ENCODE peak calls at places on chromosomes 16 and 17, in eight cellular contexts. One of them, this sample, is unnamed.
A peak's percentile ranks its signal among the peaks of the same experiment; 100 is the strongest.

GRCh38 chr16:66872524-66872923 is 7.8 kb upstream of the PDP2 start:
- DNase-seq in Caco-2: no peak
- DNase-seq in NCI-H1930: no peak
- DNase-seq in NCI-H446 treated with DMSO at 0.1 percent for 48 hours: no peak
- DNase-seq in iris pigment epithelial cell: no peak
- DNase-seq in OCI-LY7: no peak
- DNase-seq in bronchial epithelial cell: no peak
- DNase-seq in T-helper 1 cell: no peak
- DNase-seq in this sample: no peak

GRCh38 chr16:88299751-88300462 is 82.9 kb upstream of the ZNF469 start:
- DNase-seq in Caco-2: no peak
- DNase-seq in NCI-H1930: no peak
- DNase-seq in NCI-H446 treated with DMSO at 0.1 percent for 48 hours: no peak
- DNase-seq in iris pigment epithelial cell: no peak
- DNase-seq in OCI-LY7: no peak
- DNase-seq in bronchial epithelial cell: no peak
- DNase-seq in T-helper 1 cell: no peak
- DNase-seq in this sample: no peak

GRCh38 chr17:19336938-19337711 is 25.4 kb downstream of the B9D1 start:
- DNase-seq in Caco-2: no peak
- DNase-seq in NCI-H1930: no peak
- DNase-seq in NCI-H446 treated with DMSO at 0.1 percent for 48 hours: no peak
- DNase-seq in iris pigment epithelial cell: no peak
- DNase-seq in OCI-LY7: no peak
- DNase-seq in bronchial epithelial cell: no peak
- DNase-seq in T-helper 1 cell: no peak
- DNase-seq in this sample: peak; percentile 65

GRCh38 chr17:8732406-8733065 is 12.1 kb downstream of the CCDC42 start:
- DNase-seq in Caco-2: no peak
- DNase-seq in NCI-H1930: no peak
- DNase-seq in NCI-H446 treated with DMSO at 0.1 percent for 48 hours: no peak
- DNase-seq in iris pigment epithelial cell: peak; percentile 42
- DNase-seq in OCI-LY7: no peak
- DNase-seq in bronchial epithelial cell: no peak
- DNase-seq in T-helper 1 cell: no peak
- DNase-seq in this sample: no peak

GRCh38 chr17:2595736-2596135 is 2.3 kb downstream of the PAFAH1B1 start:
- DNase-seq in Caco-2: no peak
- DNase-seq in NCI-H1930: no peak
- DNase-seq in NCI-H446 treated with DMSO at 0.1 percent for 48 hours: no peak
- DNase-seq in iris pigment epithelial cell: peak; percentile 34
- DNase-seq in OCI-LY7: peak; percentile 16
- DNase-seq in bronchial epithelial cell: no peak
- DNase-seq in T-helper 1 cell: no peak
- DNase-seq in this sample: no peak

GRCh38 chr17:850086-850827 is 68.1 kb downstream of the MRM3 start:
- DNase-seq in Caco-2: no peak
- DNase-seq in NCI-H1930: no peak
- DNase-seq in NCI-H446 treated with DMSO at 0.1 percent for 48 hours: no peak
- DNase-seq in iris pigment epithelial cell: no peak
- DNase-seq in OCI-LY7: no peak
- DNase-seq in bronchial epithelial cell: no peak
- DNase-seq in T-helper 1 cell: no peak
- DNase-seq in this sample: no peak

GRCh38 chr16:84983308-84983707 is 28.0 kb downstream of the ZDHHC7 start:
- DNase-seq in Caco-2: no peak
- DNase-seq in NCI-H1930: no peak
- DNase-seq in NCI-H446 treated with DMSO at 0.1 percent for 48 hours: no peak
- DNase-seq in iris pigment epithelial cell: no peak
- DNase-seq in OCI-LY7: no peak
- DNase-seq in bronchial epithelial cell: no peak
- DNase-seq in T-helper 1 cell: no peak
- DNase-seq in this sample: no peak

GRCh38 chr16:85485379-85485778 is 127.7 kb upstream of the GSE1 start:
- DNase-seq in Caco-2: no peak
- DNase-seq in NCI-H1930: no peak
- DNase-seq in NCI-H446 treated with DMSO at 0.1 percent for 48 hours: no peak
- DNase-seq in iris pigment epithelial cell: no peak
- DNase-seq in OCI-LY7: no peak
- DNase-seq in bronchial epithelial cell: no peak
- DNase-seq in T-helper 1 cell: no peak
- DNase-seq in this sample: no peak

GRCh38 chr17:4739122-4740024 is at the start of the genes CXCL16 and ZMYND15:
- DNase-seq in Caco-2: peak; percentile 61
- DNase-seq in NCI-H1930: no peak
- DNase-seq in NCI-H446 treated with DMSO at 0.1 percent for 48 hours: no peak
- DNase-seq in iris pigment epithelial cell: peak; percentile 36
- DNase-seq in OCI-LY7: peak; percentile 70
- DNase-seq in bronchial epithelial cell: peak; percentile 17
- DNase-seq in T-helper 1 cell: peak; percentile 33
- DNase-seq in this sample: peak; percentile 46

GRCh38 chr16:23893976-23894375 is 58.2 kb downstream of the PRKCB start:
- DNase-seq in Caco-2: no peak
- DNase-seq in NCI-H1930: no peak
- DNase-seq in NCI-H446 treated with DMSO at 0.1 percent for 48 hours: no peak
- DNase-seq in iris pigment epithelial cell: no peak
- DNase-seq in OCI-LY7: no peak
- DNase-seq in bronchial epithelial cell: no peak
- DNase-seq in T-helper 1 cell: no peak
- DNase-seq in this sample: no peak

GRCh38 chr17:32298721-32299578 is 33.3 kb downstream of the RHBDL3 start:
- DNase-seq in Caco-2: no peak
- DNase-seq in NCI-H1930: no peak
- DNase-seq in NCI-H446 treated with DMSO at 0.1 percent for 48 hours: no peak
- DNase-seq in iris pigment epithelial cell: no peak
- DNase-seq in OCI-LY7: no peak
- DNase-seq in bronchial epithelial cell: no peak
- DNase-seq in T-helper 1 cell: no peak
- DNase-seq in this sample: no peak

GRCh38 chr16:69253796-69254426 is 57.2 kb upstream of the VPS4A start:
- DNase-seq in Caco-2: no peak
- DNase-seq in NCI-H1930: no peak
- DNase-seq in NCI-H446 treated with DMSO at 0.1 percent for 48 hours: no peak
- DNase-seq in iris pigment epithelial cell: peak; percentile 83
- DNase-seq in OCI-LY7: no peak
- DNase-seq in bronchial epithelial cell: no peak
- DNase-seq in T-helper 1 cell: no peak
- DNase-seq in this sample: no peak

GRCh38 chr17:75721463-75722011 is 278 bp downstream of the ITGB4 start:
- DNase-seq in Caco-2: no peak
- DNase-seq in NCI-H1930: no peak
- DNase-seq in NCI-H446 treated with DMSO at 0.1 percent for 48 hours: no peak
- DNase-seq in iris pigment epithelial cell: no peak
- DNase-seq in OCI-LY7: no peak
- DNase-seq in bronchial epithelial cell: no peak
- DNase-seq in T-helper 1 cell: no peak
- DNase-seq in this sample: no peak

GRCh38 chr16:19860146-19861030 is 24.3 kb downstream of the GPRC5B start:
- DNase-seq in Caco-2: no peak
- DNase-seq in NCI-H1930: no peak
- DNase-seq in NCI-H446 treated with DMSO at 0.1 percent for 48 hours: no peak
- DNase-seq in iris pigment epithelial cell: peak; percentile 96
- DNase-seq in OCI-LY7: no peak
- DNase-seq in bronchial epithelial cell: peak; percentile 45
- DNase-seq in T-helper 1 cell: no peak
- DNase-seq in this sample: no peak

GRCh38 chr17:76397687-76398522 is 13.5 kb downstream of the SPHK1 start:
- DNase-seq in Caco-2: peak; percentile 91
- DNase-seq in NCI-H1930: peak; percentile 43
- DNase-seq in NCI-H446 treated with DMSO at 0.1 percent for 48 hours: peak; percentile 32
- DNase-seq in iris pigment epithelial cell: peak; percentile 82
- DNase-seq in OCI-LY7: peak; percentile 88
- DNase-seq in bronchial epithelial cell: peak; percentile 70
- DNase-seq in T-helper 1 cell: peak; percentile 62
- DNase-seq in this sample: peak; percentile 92

GRCh38 chr17:44110823-44111633 is 12.4 kb downstream of the HDAC5 start:
- DNase-seq in Caco-2: no peak
- DNase-seq in NCI-H1930: no peak
- DNase-seq in NCI-H446 treated with DMSO at 0.1 percent for 48 hours: peak; percentile 79
- DNase-seq in iris pigment epithelial cell: peak; percentile 76
- DNase-seq in OCI-LY7: peak; percentile 62
- DNase-seq in bronchial epithelial cell: peak; percentile 51
- DNase-seq in T-helper 1 cell: no peak
- DNase-seq in this sample: peak; percentile 91

GRCh38 chr16:49855822-49856740 is at the start of gene ZNF423:
- DNase-seq in Caco-2: no peak
- DNase-seq in NCI-H1930: no peak
- DNase-seq in NCI-H446 treated with DMSO at 0.1 percent for 48 hours: no peak
- DNase-seq in iris pigment epithelial cell: no peak
- DNase-seq in OCI-LY7: no peak
- DNase-seq in bronchial epithelial cell: no peak
- DNase-seq in T-helper 1 cell: no peak
- DNase-seq in this sample: no peak

GRCh38 chr17:61734012-61734411 is 129.3 kb downstream of the BRIP1 start:
- DNase-seq in Caco-2: no peak
- DNase-seq in NCI-H1930: no peak
- DNase-seq in NCI-H446 treated with DMSO at 0.1 percent for 48 hours: no peak
- DNase-seq in iris pigment epithelial cell: no peak
- DNase-seq in OCI-LY7: no peak
- DNase-seq in bronchial epithelial cell: no peak
- DNase-seq in T-helper 1 cell: no peak
- DNase-seq in this sample: no peak

GRCh38 chr16:79770244-79771064 is 169.9 kb upstream of the MAF start:
- DNase-seq in Caco-2: peak; percentile 94
- DNase-seq in NCI-H1930: peak; percentile 2
- DNase-seq in NCI-H446 treated with DMSO at 0.1 percent for 48 hours: peak; percentile 0
- DNase-seq in iris pigment epithelial cell: peak; percentile 85
- DNase-seq in OCI-LY7: peak; percentile 72
- DNase-seq in bronchial epithelial cell: peak; percentile 75
- DNase-seq in T-helper 1 cell: peak; percentile 51
- DNase-seq in this sample: peak; percentile 90

GRCh38 chr16:11078812-11079459 is 134.6 kb downstream of the CLEC16A start:
- DNase-seq in Caco-2: no peak
- DNase-seq in NCI-H1930: no peak
- DNase-seq in NCI-H446 treated with DMSO at 0.1 percent for 48 hours: no peak
- DNase-seq in iris pigment epithelial cell: peak; percentile 68
- DNase-seq in OCI-LY7: no peak
- DNase-seq in bronchial epithelial cell: no peak
- DNase-seq in T-helper 1 cell: no peak
- DNase-seq in this sample: peak; percentile 26

GRCh38 chr16:985237-985636 is 3.7 kb downstream of the SOX8 start:
- DNase-seq in Caco-2: no peak
- DNase-seq in NCI-H1930: no peak
- DNase-seq in NCI-H446 treated with DMSO at 0.1 percent for 48 hours: no peak
- DNase-seq in iris pigment epithelial cell: no peak
- DNase-seq in OCI-LY7: no peak
- DNase-seq in bronchial epithelial cell: no peak
- DNase-seq in T-helper 1 cell: no peak
- DNase-seq in this sample: no peak

GRCh38 chr17:51761105-51761504 is 397.4 kb downstream of the CA10 start:
- DNase-seq in Caco-2: no peak
- DNase-seq in NCI-H1930: no peak
- DNase-seq in NCI-H446 treated with DMSO at 0.1 percent for 48 hours: peak; percentile 69
- DNase-seq in iris pigment epithelial cell: no peak
- DNase-seq in OCI-LY7: no peak
- DNase-seq in bronchial epithelial cell: no peak
- DNase-seq in T-helper 1 cell: no peak
- DNase-seq in this sample: no peak

GRCh38 chr16:88349903-88350900 is 32.6 kb upstream of the ZNF469 start:
- DNase-seq in Caco-2: no peak
- DNase-seq in NCI-H1930: no peak
- DNase-seq in NCI-H446 treated with DMSO at 0.1 percent for 48 hours: no peak
- DNase-seq in iris pigment epithelial cell: no peak
- DNase-seq in OCI-LY7: no peak
- DNase-seq in bronchial epithelial cell: no peak
- DNase-seq in T-helper 1 cell: no peak
- DNase-seq in this sample: no peak

This sample was measured in HuH-7.